ENCODE peak calls at places on chromosome 4, in six cellular contexts. One of them, this sample, is unnamed.

GRCh38 chr4:186829740-186830449 is 106.2 kb upstream of the FAT1 start:
- DNase-seq in IMR-90: peak
- DNase-seq in HepG2: peak
- DNase-seq in HEK293T: no peak
- DNase-seq in K562: peak
- DNase-seq in A549: peak
- DNase-seq in this sample: no peak

GRCh38 chr4:30755306-30755705 is 35.1 kb downstream of the PCDH7 start:
- DNase-seq in HEK293T: no peak
- DNase-seq in K562: no peak
- DNase-seq in IMR-90: no peak
- DNase-seq in A549: no peak
- DNase-seq in HepG2: no peak
- DNase-seq in this sample: no peak

GRCh38 chr4:67521506-67521905 is 23.8 kb downstream of the CENPC start:
- DNase-seq in HepG2: no peak
- DNase-seq in K562: no peak
- DNase-seq in IMR-90: no peak
- DNase-seq in HEK293T: no peak
- DNase-seq in A549: no peak
- DNase-seq in this sample: no peak

GRCh38 chr4:38759077-38759789 is 23.6 kb downstream of the TLR10 start:
- DNase-seq in HEK293T: peak
- DNase-seq in K562: peak
- DNase-seq in A549: peak
- DNase-seq in IMR-90: peak
- DNase-seq in HepG2: peak
- DNase-seq in this sample: peak

GRCh38 chr4:57763070-57763469 is 652.9 kb upstream of the IGFBP7 start:
- DNase-seq in HEK293T: no peak
- DNase-seq in IMR-90: no peak
- DNase-seq in A549: no peak
- DNase-seq in K562: peak
- DNase-seq in HepG2: no peak
- DNase-seq in this sample: no peak

GRCh38 chr4:27056281-27056680 is 195.6 kb downstream of the STIM2 start:
- DNase-seq in HepG2: no peak
- DNase-seq in IMR-90: no peak
- DNase-seq in HEK293T: no peak
- DNase-seq in A549: no peak
- DNase-seq in K562: no peak
- DNase-seq in this sample: no peak

GRCh38 chr4:99878604-99879003 is 15.6 kb downstream of the LAMTOR3 start:
- DNase-seq in IMR-90: no peak
- DNase-seq in K562: no peak
- DNase-seq in A549: no peak
- DNase-seq in HepG2: no peak
- DNase-seq in HEK293T: no peak
- DNase-seq in this sample: no peak

GRCh38 chr4:22077571-22077970 is 129.0 kb upstream of the KCNIP4 start:
- DNase-seq in HEK293T: no peak
- DNase-seq in A549: no peak
- DNase-seq in HepG2: no peak
- DNase-seq in K562: no peak
- DNase-seq in IMR-90: no peak
- DNase-seq in this sample: no peak

GRCh38 chr4:16860506-16860905 is 37.9 kb downstream of the LDB2 start:
- DNase-seq in HEK293T: no peak
- DNase-seq in HepG2: no peak
- DNase-seq in K562: no peak
- DNase-seq in A549: no peak
- DNase-seq in IMR-90: peak
- DNase-seq in this sample: no peak

GRCh38 chr4:176927664-176928063 is 134.9 kb upstream of the VEGFC start:
- DNase-seq in A549: peak
- DNase-seq in IMR-90: peak
- DNase-seq in HepG2: no peak
- DNase-seq in HEK293T: no peak
- DNase-seq in K562: no peak
- DNase-seq in this sample: no peak

GRCh38 chr4:84379881-84380618 is 119.0 kb downstream of the NKX6-1 start:
- DNase-seq in HEK293T: no peak
- DNase-seq in IMR-90: no peak
- DNase-seq in HepG2: no peak
- DNase-seq in K562: no peak
- DNase-seq in A549: peak
- DNase-seq in this sample: no peak

GRCh38 chr4:96736352-96736889 is 896.5 kb downstream of the PDHA2 start:
- DNase-seq in K562: no peak
- DNase-seq in HEK293T: peak
- DNase-seq in HepG2: no peak
- DNase-seq in A549: peak
- DNase-seq in IMR-90: no peak
- DNase-seq in this sample: no peak

GRCh38 chr4:128461300-128462103 is 173.9 kb upstream of the PGRMC2 start:
- DNase-seq in HepG2: no peak
- DNase-seq in K562: peak
- DNase-seq in A549: peak
- DNase-seq in IMR-90: peak
- DNase-seq in HEK293T: peak
- DNase-seq in this sample: no peak

GRCh38 chr4:160136021-160136420 is 1033.1 kb downstream of the RAPGEF2 start:
- DNase-seq in K562: no peak
- DNase-seq in A549: peak
- DNase-seq in IMR-90: no peak
- DNase-seq in HEK293T: no peak
- DNase-seq in HepG2: no peak
- DNase-seq in this sample: no peak

GRCh38 chr4:165331823-165332222 is 4.4 kb downstream of the MSMO1 start:
- DNase-seq in A549: no peak
- DNase-seq in K562: peak
- DNase-seq in HEK293T: no peak
- DNase-seq in HepG2: no peak
- DNase-seq in IMR-90: no peak
- DNase-seq in this sample: no peak

GRCh38 chr4:113405874-113406722 is 355.4 kb downstream of the CAMK2D start:
- DNase-seq in HEK293T: no peak
- DNase-seq in K562: no peak
- DNase-seq in IMR-90: no peak
- DNase-seq in A549: no peak
- DNase-seq in HepG2: no peak
- DNase-seq in this sample: no peak

DNA sequence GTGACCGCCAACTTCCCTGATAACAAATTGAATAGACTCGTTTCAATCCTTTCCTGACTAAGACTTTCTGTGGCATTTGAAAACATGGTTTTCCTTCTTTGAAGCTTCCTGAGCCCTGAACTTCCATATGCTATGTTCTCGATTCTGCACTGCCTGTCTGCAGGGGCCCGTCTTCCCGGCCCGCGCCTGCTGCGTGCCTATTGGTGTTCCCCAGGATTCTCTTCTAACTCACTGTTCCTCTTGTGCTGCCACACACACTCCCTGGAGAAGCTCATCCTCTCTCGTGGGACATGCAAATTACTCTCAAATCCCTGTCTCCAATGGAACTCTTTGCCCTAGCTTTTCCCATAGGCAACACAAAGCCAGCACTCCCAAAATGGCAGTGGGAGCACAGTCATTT is 262.9 kb upstream of the GATB start:
- DNase-seq in HEK293T: no peak
- DNase-seq in A549: no peak
- DNase-seq in IMR-90: no peak
- DNase-seq in K562: no peak
- DNase-seq in HepG2: no peak
- DNase-seq in this sample: no peak
- TF ChIP-seq BHLHE40 in HEK293T: no peak
- TF ChIP-seq BHLHE40 in A549: no peak
- TF ChIP-seq BHLHE40 in IMR-90: no peak
- TF ChIP-seq BHLHE40 in K562: no peak
- TF ChIP-seq BHLHE40 in HepG2: no peak
- TF ChIP-seq BHLHE40 in this sample: no peak

GRCh38 chr4:175469519-175469918 is 342.5 kb downstream of the GPM6A start:
- DNase-seq in HepG2: no peak
- DNase-seq in K562: no peak
- DNase-seq in A549: peak
- DNase-seq in IMR-90: peak
- DNase-seq in HEK293T: peak
- DNase-seq in this sample: no peak

DNA sequence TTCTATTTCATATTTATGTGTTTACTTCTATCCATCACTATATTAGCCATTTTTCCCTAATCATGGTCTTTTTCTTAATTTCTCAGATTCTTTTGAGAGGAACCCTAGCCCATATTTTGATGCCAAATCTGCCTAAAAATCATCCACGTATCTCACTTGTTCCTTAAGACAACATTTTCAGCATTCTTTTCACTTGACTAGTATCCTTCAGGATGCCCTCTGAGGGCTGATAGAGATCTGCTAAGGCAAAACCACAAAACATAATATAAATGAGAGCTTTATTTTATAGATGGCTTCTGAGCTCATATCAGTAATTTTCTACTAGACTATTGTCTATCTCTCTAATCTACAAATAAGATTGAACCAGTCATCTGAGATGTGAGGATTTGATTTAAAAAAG is 341.9 kb downstream of the GPM6A start:
- DNase-seq in HepG2: no peak
- DNase-seq in A549: no peak
- DNase-seq in K562: no peak
- DNase-seq in IMR-90: peak
- DNase-seq in HEK293T: no peak
- DNase-seq in this sample: no peak
- TF ChIP-seq BHLHE40 in HepG2: no peak
- TF ChIP-seq BHLHE40 in A549: no peak
- TF ChIP-seq BHLHE40 in K562: no peak
- TF ChIP-seq BHLHE40 in IMR-90: no peak
- TF ChIP-seq BHLHE40 in HEK293T: no peak
- TF ChIP-seq BHLHE40 in this sample: no peak

GRCh38 chr4:185713272-185713671 is 98.7 kb downstream of the SORBS2 start:
- DNase-seq in HepG2: peak
- DNase-seq in K562: no peak
- DNase-seq in HEK293T: no peak
- DNase-seq in IMR-90: no peak
- DNase-seq in A549: no peak
- DNase-seq in this sample: no peak

GRCh38 chr4:185717018-185717726 is 94.8 kb downstream of the SORBS2 start:
- DNase-seq in IMR-90: no peak
- DNase-seq in K562: no peak
- DNase-seq in A549: no peak
- DNase-seq in HepG2: no peak
- DNase-seq in HEK293T: no peak
- DNase-seq in this sample: no peak

GRCh38 chr4:185713731-185714130 is 98.3 kb downstream of the SORBS2 start:
- DNase-seq in K562: no peak
- DNase-seq in IMR-90: no peak
- DNase-seq in A549: no peak
- DNase-seq in HEK293T: no peak
- DNase-seq in HepG2: peak
- DNase-seq in this sample: no peak

GRCh38 chr4:185718578-185719492 is 93.2 kb downstream of the SORBS2 start:
- DNase-seq in A549: no peak
- DNase-seq in HepG2: no peak
- DNase-seq in HEK293T: no peak
- DNase-seq in K562: no peak
- DNase-seq in IMR-90: no peak
- DNase-seq in this sample: no peak

DNA sequence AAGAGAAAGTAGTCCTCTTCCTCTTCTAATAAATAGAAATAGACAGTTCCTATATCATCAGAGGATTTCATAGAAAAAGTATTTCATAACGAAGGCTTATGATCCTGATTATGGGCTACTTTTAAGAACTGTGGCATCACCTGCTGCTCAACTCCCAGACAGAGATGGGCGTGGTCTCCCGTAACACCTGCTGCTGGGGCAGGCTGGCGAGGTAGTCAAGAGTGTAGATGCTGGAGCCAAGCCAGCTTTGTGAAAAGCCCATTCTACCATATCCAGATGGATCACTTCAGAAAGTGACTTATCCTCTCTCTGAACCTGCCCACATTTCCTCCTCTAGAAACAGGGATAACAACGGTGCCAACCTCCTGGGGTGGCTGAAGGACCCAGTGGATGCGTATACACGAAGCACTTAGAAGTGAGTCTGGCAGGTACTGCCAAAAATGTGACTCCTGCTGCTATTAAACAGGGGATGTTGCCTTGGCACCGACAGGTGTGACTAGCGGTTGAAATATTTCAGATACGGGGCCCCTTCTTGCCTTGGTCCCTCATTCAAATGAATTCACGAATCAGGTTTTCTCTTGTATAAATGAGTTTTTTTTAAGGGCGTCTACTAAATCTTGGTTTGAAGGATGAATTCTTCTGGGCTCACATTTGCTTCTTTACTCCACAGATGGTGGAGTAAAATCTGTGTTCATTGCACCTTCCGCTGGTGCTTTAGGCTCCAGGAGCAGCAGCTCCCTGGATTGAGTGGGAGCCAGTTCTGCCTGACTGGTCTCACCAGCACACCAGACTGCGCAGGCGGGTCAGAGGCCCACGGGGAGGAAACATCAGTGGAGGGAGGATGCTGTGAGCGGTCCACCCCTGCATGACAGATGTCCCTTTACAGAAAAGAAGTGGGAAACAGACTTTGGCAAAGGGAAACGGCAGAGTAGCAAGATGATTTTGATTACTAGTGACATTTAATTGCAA is 95.7 kb downstream of the SORBS2 start:
- DNase-seq in HepG2: no peak
- DNase-seq in A549: no peak
- DNase-seq in HEK293T: no peak
- DNase-seq in K562: no peak
- DNase-seq in IMR-90: no peak
- DNase-seq in this sample: no peak
- TF ChIP-seq BHLHE40 in HepG2: no peak
- TF ChIP-seq BHLHE40 in A549: no peak
- TF ChIP-seq BHLHE40 in HEK293T: no peak
- TF ChIP-seq BHLHE40 in K562: no peak
- TF ChIP-seq BHLHE40 in IMR-90: no peak
- TF ChIP-seq BHLHE40 in this sample: no peak

DNA sequence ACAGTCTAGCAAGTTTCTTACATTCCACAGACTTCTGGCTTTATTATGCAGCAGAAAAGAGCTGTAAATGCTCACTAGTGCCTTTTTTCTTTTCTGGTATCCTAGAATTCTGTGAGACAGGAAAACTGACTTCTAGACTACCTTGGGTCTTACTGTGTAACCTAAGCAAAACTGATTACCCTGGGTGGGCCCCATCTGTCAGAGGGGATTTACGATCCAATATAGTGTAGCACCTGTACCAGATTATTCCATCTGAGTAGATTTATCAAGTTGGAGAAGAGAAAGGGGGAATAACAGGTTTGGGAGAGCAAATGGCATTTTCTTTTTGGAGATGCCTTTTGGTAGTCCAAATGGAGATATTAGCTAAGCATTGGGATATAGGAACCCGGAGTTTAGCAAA is 46.7 kb downstream of the FSTL5 start:
- DNase-seq in K562: no peak
- DNase-seq in HepG2: no peak
- DNase-seq in A549: no peak
- DNase-seq in HEK293T: no peak
- DNase-seq in IMR-90: no peak
- DNase-seq in this sample: no peak
- TF ChIP-seq BHLHE40 in K562: no peak
- TF ChIP-seq BHLHE40 in HepG2: no peak
- TF ChIP-seq BHLHE40 in A549: no peak
- TF ChIP-seq BHLHE40 in HEK293T: no peak
- TF ChIP-seq BHLHE40 in IMR-90: no peak
- TF ChIP-seq BHLHE40 in this sample: no peak

This sample was measured in GM12878.